ENCODE peak calls at places on chromosome 2, in four cellular contexts. One of them, this sample, is unnamed.

GRCh38 chr2:175004980-175005832 is at the start of gene CHN1:
- DNase-seq in fibroblast of lung: peak; percentile 74
- DNase-seq in foreskin keratinocyte: no peak
- DNase-seq in lung: peak; percentile 63
- DNase-seq in this sample: no peak

GRCh38 chr2:222440670-222441422 is 16.5 kb downstream of the SGPP2 start:
- DNase-seq in fibroblast of lung: peak; percentile 84
- DNase-seq in foreskin keratinocyte: no peak
- DNase-seq in lung: no peak
- DNase-seq in this sample: no peak

GRCh38 chr2:197306691-197307030 is 3.9 kb downstream of the ANKRD44 start:
- DNase-seq in fibroblast of lung: peak; percentile 35
- DNase-seq in foreskin keratinocyte: no peak
- DNase-seq in lung: peak; percentile 48
- DNase-seq in this sample: no peak

GRCh38 chr2:43210125-43210466 is 16.3 kb downstream of the ZFP36L2 start:
- DNase-seq in fibroblast of lung: no peak
- DNase-seq in foreskin keratinocyte: no peak
- DNase-seq in lung: no peak
- DNase-seq in this sample: no peak

GRCh38 chr2:109330056-109330455 is 201.1 kb downstream of the SH3RF3 start:
- DNase-seq in fibroblast of lung: peak; percentile 86
- DNase-seq in foreskin keratinocyte: no peak
- DNase-seq in lung: no peak
- DNase-seq in this sample: no peak

GRCh38 chr2:5699963-5700362 is 7.8 kb downstream of the SOX11 start:
- DNase-seq in fibroblast of lung: no peak
- DNase-seq in foreskin keratinocyte: no peak
- DNase-seq in lung: no peak
- DNase-seq in this sample: no peak

GRCh38 chr2:194915485-194915884 is 741.5 kb upstream of the SLC39A10 start:
- DNase-seq in fibroblast of lung: no peak
- DNase-seq in foreskin keratinocyte: no peak
- DNase-seq in lung: no peak
- DNase-seq in this sample: no peak

GRCh38 chr2:144267209-144267608 is 252.7 kb downstream of the ZEB2 start:
- DNase-seq in fibroblast of lung: no peak
- DNase-seq in foreskin keratinocyte: no peak
- DNase-seq in lung: no peak
- DNase-seq in this sample: no peak

GRCh38 chr2:43879261-43879660 is 40.5 kb downstream of the ABCG8 start:
- DNase-seq in fibroblast of lung: peak; percentile 22
- DNase-seq in foreskin keratinocyte: no peak
- DNase-seq in lung: no peak
- DNase-seq in this sample: no peak

GRCh38 chr2:102138331-102138730 is 4.2 kb upstream of the IL1R1 start:
- DNase-seq in fibroblast of lung: no peak
- DNase-seq in foreskin keratinocyte: no peak
- DNase-seq in lung: no peak
- DNase-seq in this sample: no peak

GRCh38 chr2:216691210-216691741 is 4.1 kb downstream of the IGFBP5 start:
- DNase-seq in fibroblast of lung: peak; percentile 86
- DNase-seq in foreskin keratinocyte: no peak
- DNase-seq in lung: peak; percentile 72
- DNase-seq in this sample: no peak

GRCh38 chr2:239692348-239692747 is 291.5 kb upstream of the HDAC4 start:
- DNase-seq in fibroblast of lung: no peak
- DNase-seq in foreskin keratinocyte: no peak
- DNase-seq in lung: no peak
- DNase-seq in this sample: no peak

GRCh38 chr2:187698374-187699110 is 144.3 kb upstream of the TFPI start:
- DNase-seq in fibroblast of lung: peak; percentile 88
- DNase-seq in foreskin keratinocyte: no peak
- DNase-seq in lung: no peak
- DNase-seq in this sample: no peak

GRCh38 chr2:231611273-231612198 is 18.9 kb downstream of the TEX44 start:
- DNase-seq in fibroblast of lung: peak; percentile 80
- DNase-seq in foreskin keratinocyte: peak; percentile 95
- DNase-seq in lung: no peak
- DNase-seq in this sample: no peak

GRCh38 chr2:191247381-191248057 is 2.3 kb downstream of the MYO1B start:
- DNase-seq in fibroblast of lung: peak; percentile 99
- DNase-seq in foreskin keratinocyte: peak; percentile 88
- DNase-seq in lung: no peak
- DNase-seq in this sample: no peak

GRCh38 chr2:1815053-1815452 is 70.7 kb upstream of the PXDN start:
- DNase-seq in fibroblast of lung: no peak
- DNase-seq in foreskin keratinocyte: no peak
- DNase-seq in lung: no peak
- DNase-seq in this sample: no peak

GRCh38 chr2:121648611-121649401 is 456 bp downstream of the CLASP1 start:
- DNase-seq in fibroblast of lung: peak; percentile 73
- DNase-seq in foreskin keratinocyte: peak; percentile 60
- DNase-seq in lung: peak; percentile 42
- DNase-seq in this sample: no peak

GRCh38 chr2:241767464-241768250 is 9.0 kb upstream of the GAL3ST2 start:
- DNase-seq in fibroblast of lung: no peak
- DNase-seq in foreskin keratinocyte: no peak
- DNase-seq in lung: no peak
- DNase-seq in this sample: no peak

GRCh38 chr2:195737531-195738162 is 80.6 kb downstream of the SLC39A10 start:
- DNase-seq in fibroblast of lung: peak; percentile 14
- DNase-seq in foreskin keratinocyte: no peak
- DNase-seq in lung: no peak
- DNase-seq in this sample: no peak

GRCh38 chr2:22600166-22600565 is 784.8 kb upstream of the KLHL29 start:
- DNase-seq in fibroblast of lung: no peak
- DNase-seq in foreskin keratinocyte: no peak
- DNase-seq in lung: no peak
- DNase-seq in this sample: peak; percentile 4

GRCh38 chr2:205712508-205712907 is 30.2 kb downstream of the NRP2 start:
- DNase-seq in fibroblast of lung: peak; percentile 92
- DNase-seq in foreskin keratinocyte: peak; percentile 70
- DNase-seq in lung: no peak
- DNase-seq in this sample: no peak

GRCh38 chr2:177678939-177679338 is 286.4 kb downstream of the AGPS start:
- DNase-seq in fibroblast of lung: no peak
- DNase-seq in foreskin keratinocyte: no peak
- DNase-seq in lung: no peak
- DNase-seq in this sample: no peak

GRCh38 chr2:57182941-57183340 is 863.7 kb upstream of the VRK2 start:
- DNase-seq in fibroblast of lung: peak; percentile 6
- DNase-seq in foreskin keratinocyte: no peak
- DNase-seq in lung: no peak
- DNase-seq in this sample: no peak

GRCh38 chr2:44271296-44271695 is 4.0 kb upstream of the SLC3A1 start:
- DNase-seq in fibroblast of lung: no peak
- DNase-seq in foreskin keratinocyte: no peak
- DNase-seq in lung: no peak
- DNase-seq in this sample: no peak

GRCh38 chr2:60538136-60538535 is 15.3 kb downstream of the BCL11A start:
- DNase-seq in fibroblast of lung: no peak
- DNase-seq in foreskin keratinocyte: peak; percentile 73
- DNase-seq in lung: no peak
- DNase-seq in this sample: no peak

GRCh38 chr2:85580206-85580605 is 2.8 kb downstream of the VAMP8 start:
- DNase-seq in fibroblast of lung: no peak
- DNase-seq in foreskin keratinocyte: no peak
- DNase-seq in lung: no peak
- DNase-seq in this sample: no peak
- H3K4me1 ChIP-seq in fibroblast of lung: peaks cover 26% of the 10 kb centered on the region
- H3K4me1 ChIP-seq in foreskin keratinocyte: peaks cover 11% of the 10 kb centered on the region
- H3K4me1 ChIP-seq in lung: peaks cover 25% of the 10 kb centered on the region
- H3K4me1 ChIP-seq in this sample: peaks cover 5% of the 10 kb centered on the region

GRCh38 chr2:217834744-217835513 is 167.9 kb downstream of the TNS1 start:
- DNase-seq in fibroblast of lung: peak; percentile 42
- DNase-seq in foreskin keratinocyte: no peak
- DNase-seq in lung: no peak
- DNase-seq in this sample: no peak

GRCh38 chr2:217838409-217838831 is 164.4 kb downstream of the TNS1 start:
- DNase-seq in fibroblast of lung: no peak
- DNase-seq in foreskin keratinocyte: no peak
- DNase-seq in lung: no peak
- DNase-seq in this sample: no peak

GRCh38 chr2:217835931-217836881 is 166.6 kb downstream of the TNS1 start:
- DNase-seq in fibroblast of lung: peak; percentile 88
- DNase-seq in foreskin keratinocyte: no peak
- DNase-seq in lung: no peak
- DNase-seq in this sample: no peak

GRCh38 chr2:217837530-217837929 is 165.3 kb downstream of the TNS1 start:
- DNase-seq in fibroblast of lung: no peak
- DNase-seq in foreskin keratinocyte: no peak
- DNase-seq in lung: no peak
- DNase-seq in this sample: no peak

GRCh38 chr2:217837001-217837491 is 165.7 kb downstream of the TNS1 start:
- DNase-seq in fibroblast of lung: peak; percentile 49
- DNase-seq in foreskin keratinocyte: no peak
- DNase-seq in lung: peak; percentile 79
- DNase-seq in this sample: no peak
- H3K27me3 ChIP-seq in fibroblast of lung: no peaks in the 10 kb centered on the region
- H3K27me3 ChIP-seq in foreskin keratinocyte: peaks cover 2% of the 10 kb centered on the region
- H3K27me3 ChIP-seq in lung: no peaks in the 10 kb centered on the region
- H3K27me3 ChIP-seq in this sample: no peaks in the 10 kb centered on the region

GRCh38 chr2:224040753-224041152 is 1.7 kb upstream of the SERPINE2 start:
- DNase-seq in fibroblast of lung: no peak
- DNase-seq in foreskin keratinocyte: peak; percentile 15
- DNase-seq in lung: no peak
- DNase-seq in this sample: no peak
- H3K27ac ChIP-seq in fibroblast of lung: no peak overlapping the region
- H3K27ac ChIP-seq in foreskin keratinocyte: no peak overlapping the region
- H3K27ac ChIP-seq in lung: no peak overlapping the region
- H3K27ac ChIP-seq in this sample: no peak overlapping the region

DNA sequence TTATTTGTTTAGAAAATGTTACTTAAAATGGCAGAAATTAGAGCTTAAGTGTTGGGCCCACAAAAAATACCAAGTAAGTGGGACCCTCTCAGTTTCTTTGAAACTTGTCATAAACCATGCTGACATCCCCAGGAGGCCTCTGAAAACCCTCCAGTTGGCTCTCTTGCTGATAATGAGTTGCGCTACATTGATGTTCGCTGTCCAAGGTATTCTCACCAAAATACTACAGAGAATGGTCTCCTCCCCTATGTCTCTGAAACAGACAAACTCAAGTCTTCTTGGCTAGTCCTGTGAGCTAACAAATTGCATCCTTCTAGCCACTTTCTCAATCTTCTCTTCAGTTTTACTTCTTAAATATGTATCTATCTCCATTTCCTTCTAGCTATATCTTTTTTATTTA is 669.4 kb downstream of the IRS1 start:
- DNase-seq in fibroblast of lung: peak; percentile 32
- DNase-seq in foreskin keratinocyte: peak; percentile 15
- DNase-seq in lung: no peak
- DNase-seq in this sample: no peak
- H3K4me1 ChIP-seq in fibroblast of lung: peaks cover 4% of the 10 kb centered on the region
- H3K4me1 ChIP-seq in foreskin keratinocyte: peaks cover 8% of the 10 kb centered on the region
- H3K4me1 ChIP-seq in lung: peaks cover 4% of the 10 kb centered on the region
- H3K4me1 ChIP-seq in this sample: no peaks in the 10 kb centered on the region

GRCh38 chr2:157698430-157698829 is 69.8 kb upstream of the ACVR1C start:
- DNase-seq in fibroblast of lung: peak; percentile 47
- DNase-seq in foreskin keratinocyte: no peak
- DNase-seq in lung: no peak
- DNase-seq in this sample: no peak
- H3K27me3 ChIP-seq in fibroblast of lung: no peaks in the 10 kb centered on the region
- H3K27me3 ChIP-seq in foreskin keratinocyte: no peaks in the 10 kb centered on the region
- H3K27me3 ChIP-seq in lung: no peaks in the 10 kb centered on the region
- H3K27me3 ChIP-seq in this sample: no peaks in the 10 kb centered on the region

This sample was measured in iPS DF 6.9.